ENCODE peak calls at places on chromosomes 6 and 20, in seven cellular contexts. Y is progenitor cell of endocrine pancreas, T is AG10803, K is neural crest cell, E is HCT116, R is psoas muscle, N is BJ. F is an unnamed sample.

GRCh38 chr6:34901930-34902329 is 12.9 kb downstream of the ANKS1A start:
- DNase-seq in Y (no peak), T (peak), K (no peak), E (no peak), R (no peak), N (no peak), F (no peak)

GRCh38 chr6:170572704-170573466 is 11.6 kb downstream of the PDCD2 start:
- DNase-seq in Y (no peak), T (no peak), K (no peak), E (no peak), R (no peak), N (no peak), F (no peak)

GRCh38 chr6:98203170-98203806 is 631.1 kb upstream of the POU3F2 start:
- DNase-seq in Y (no peak), T (no peak), K (no peak), E (no peak), R (no peak), N (no peak), F (peak)

GRCh38 chr6:11183761-11184362 is 48.6 kb downstream of the NEDD9 start:
- DNase-seq in Y (no peak), T (no peak), K (no peak), E (no peak), R (no peak), N (no peak), F (no peak)

GRCh38 chr6:31850765-31851484 is 11.7 kb downstream of the NEU1 start:
- DNase-seq in Y (no peak), T (no peak), K (no peak), E (no peak), R (no peak), N (no peak), F (no peak)

GRCh38 chr6:15366879-15367278 is 121.0 kb downstream of the JARID2 start:
- DNase-seq in Y (no peak), T (no peak), K (no peak), E (no peak), R (no peak), N (no peak), F (no peak)

GRCh38 chr6:114342086-114342825 is 567 bp downstream of the HS3ST5 start:
- DNase-seq in Y (peak), T (no peak), K (peak), E (no peak), R (peak), N (no peak), F (peak)

GRCh38 chr6:14983599-14984296 is 262.1 kb upstream of the JARID2 start:
- DNase-seq in Y (no peak), T (no peak), K (no peak), E (no peak), R (no peak), N (no peak), F (no peak)

GRCh38 chr6:56815436-56815835 is 139.5 kb upstream of the BEND6 start:
- DNase-seq in Y (no peak), T (no peak), K (no peak), E (no peak), R (no peak), N (no peak), F (no peak)

GRCh38 chr20:45725134-45725533 is 3.0 kb downstream of the SPINT4 start:
- DNase-seq in Y (no peak), T (no peak), K (no peak), E (no peak), R (no peak), N (no peak), F (no peak)

GRCh38 chr20:4332466-4332865 is 317.1 kb upstream of the RNF24 start:
- DNase-seq in Y (no peak), T (no peak), K (no peak), E (no peak), R (no peak), N (no peak), F (no peak)

GRCh38 chr20:11001767-11002540 is 328.2 kb upstream of the JAG1 start:
- DNase-seq in Y (no peak), T (peak), K (no peak), E (peak), R (peak), N (no peak), F (no peak)

GRCh38 chr6:36998723-36999466 is 6.6 kb upstream of the FGD2 start:
- DNase-seq in Y (no peak), T (no peak), K (no peak), E (no peak), R (no peak), N (no peak), F (no peak)

GRCh38 chr6:18415671-18416340 is 28.7 kb downstream of the RNF144B start:
- DNase-seq in Y (no peak), T (peak), K (no peak), E (no peak), R (no peak), N (no peak), F (no peak)

GRCh38 chr6:106535012-106535411 is 94.3 kb downstream of the RTN4IP1 start:
- DNase-seq in Y (no peak), T (no peak), K (no peak), E (no peak), R (no peak), N (no peak), F (no peak)

GRCh38 chr20:2042400-2042799 is 48.5 kb upstream of the PDYN start:
- DNase-seq in Y (no peak), T (peak), K (no peak), E (no peak), R (no peak), N (peak), F (no peak)

GRCh38 chr6:159252955-159253508 is 83.8 kb downstream of the FNDC1 start:
- DNase-seq in Y (no peak), T (peak), K (peak), E (peak), R (no peak), N (no peak), F (peak)

GRCh38 chr6:170244721-170245201 is 46.1 kb downstream of the DLL1 start:
- DNase-seq in Y (no peak), T (no peak), K (no peak), E (no peak), R (no peak), N (no peak), F (no peak)

GRCh38 chr6:25122622-25123237 is 156.4 kb upstream of the CARMIL1 start:
- DNase-seq in Y (no peak), T (no peak), K (no peak), E (no peak), R (no peak), N (no peak), F (no peak)

GRCh38 chr6:135640048-135640447 is 142.5 kb upstream of the AHI1 start:
- DNase-seq in Y (no peak), T (no peak), K (no peak), E (no peak), R (no peak), N (no peak), F (no peak)

GRCh38 chr6:39812853-39813533 is 20.8 kb downstream of the DAAM2 start:
- DNase-seq in Y (no peak), T (peak), K (no peak), E (no peak), R (no peak), N (peak), F (no peak)
- TF ChIP-seq CTCF in Y (no peak), T (peak), K (no peak), E (no peak), R (no peak), N (peak), F (no peak)

GRCh38 chr6:28771401-28772267 is 152.2 kb downstream of the TRIM27 start:
- DNase-seq in Y (no peak), T (no peak), K (no peak), E (no peak), R (no peak), N (no peak), F (peak)
- TF ChIP-seq CTCF in Y (peak), T (no peak), K (peak), E (no peak), R (no peak), N (no peak), F (peak)

DNA sequence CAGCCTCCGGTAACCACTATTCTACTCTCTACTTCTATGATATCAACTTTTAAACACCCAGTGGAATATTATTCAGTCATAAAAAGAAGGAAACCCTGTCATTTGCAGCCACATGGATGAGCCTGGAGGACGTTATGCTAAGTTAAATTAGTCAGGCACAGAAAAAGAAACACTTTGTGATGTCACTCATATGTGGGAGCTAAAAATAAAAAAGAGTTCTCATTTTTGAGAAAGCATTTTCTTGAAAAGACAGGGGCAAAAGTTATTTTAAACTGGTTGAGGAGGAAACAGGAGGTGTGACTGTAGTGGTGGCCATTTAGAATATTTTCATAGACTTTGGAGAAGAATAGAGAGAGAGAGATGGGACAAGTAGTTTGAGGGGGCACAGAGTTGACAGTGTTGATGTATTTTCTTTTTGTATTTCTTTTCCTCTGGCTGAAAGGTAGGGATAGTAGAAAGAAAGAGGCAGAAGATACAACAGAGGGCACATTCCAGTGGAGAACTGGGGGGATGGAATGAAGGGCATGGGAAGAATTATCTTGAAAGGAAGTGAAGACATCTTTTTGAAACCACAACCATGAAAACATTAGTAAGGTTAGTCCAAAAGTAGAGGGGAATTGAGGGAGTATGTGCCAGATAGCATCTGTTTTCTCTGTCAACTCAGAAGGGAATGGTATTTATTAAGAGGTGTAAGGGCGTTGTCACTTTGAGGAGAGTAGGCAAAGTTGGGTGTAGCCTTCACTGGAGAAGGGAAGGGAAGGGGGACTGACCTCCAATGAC is 181.3 kb upstream of the GMDS start:
- DNase-seq in Y (no peak), T (peak), K (no peak), E (no peak), R (no peak), N (peak), F (no peak)
- TF ChIP-seq CTCF in Y (no peak), T (no peak), K (no peak), E (no peak), R (no peak), N (no peak), F (no peak)

GRCh38 chr6:93035756-93036155 is 383.6 kb downstream of the EPHA7 start:
- DNase-seq in Y (no peak), T (no peak), K (no peak), E (no peak), R (no peak), N (no peak), F (no peak)

GRCh38 chr6:93040375-93040774 is 379.0 kb downstream of the EPHA7 start:
- DNase-seq in Y (no peak), T (no peak), K (no peak), E (no peak), R (no peak), N (no peak), F (no peak)

DNA sequence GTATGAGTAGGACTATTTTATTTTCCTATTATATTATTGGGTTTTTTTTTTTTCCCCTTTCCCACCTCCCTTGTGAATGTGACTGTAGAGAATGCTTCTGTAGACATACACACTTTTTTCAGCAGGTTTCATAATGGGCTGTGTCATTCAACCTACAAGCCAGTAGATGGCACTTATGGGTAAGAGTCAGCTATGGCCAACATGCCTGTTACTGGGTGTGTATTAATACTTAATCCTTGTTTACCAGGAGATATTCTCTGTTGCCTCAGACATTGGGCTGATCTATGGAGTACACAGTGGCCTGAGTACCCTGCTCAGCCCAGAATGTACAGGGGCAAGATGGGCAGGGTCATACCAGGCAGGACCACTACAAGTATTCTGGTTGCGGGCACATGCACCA is 382.5 kb downstream of the EPHA7 start:
- DNase-seq in Y (no peak), T (no peak), K (no peak), E (no peak), R (no peak), N (no peak), F (no peak)
- TF ChIP-seq CTCF in Y (peak), T (no peak), K (peak), E (no peak), R (no peak), N (no peak), F (peak)

GRCh38 chr6:13846841-13847240 is 32.5 kb upstream of the MCUR1 start:
- DNase-seq in Y (no peak), T (no peak), K (peak), E (peak), R (no peak), N (no peak), F (no peak)
- TF ChIP-seq CTCF in Y (no peak), T (no peak), K (no peak), E (no peak), R (no peak), N (no peak), F (peak)